ENCODE peak calls at places on chromosomes 11 and 22, in seven cellular contexts. I is EH; N is GM19239; Q is HEK293T; P is activated CD4-positive, alpha-beta T cell treated with anti-CD3 and anti-CD28 coated beads, Interleukin-2, amount 50 U/mL, for 1 hour; H is hepatocyte; E is Right ventricle myocardium superior. S is an unnamed sample.

GRCh38 chr11:101487775-101488174 is 96.0 kb downstream of the TRPC6 start:
- DNase-seq in I (peak; percentile 88), H (no peak), E (no peak), Q (no peak), P (no peak), N (no peak), S (no peak)

GRCh38 chr22:21445437-21446127 is 21.6 kb upstream of the TMEM191C start:
- DNase-seq in H (no peak), E (peak; percentile 16), N (no peak), I (no peak), Q (no peak), P (no peak), S (no peak)

GRCh38 chr11:88480217-88480616 is 142.7 kb upstream of the CTSC start:
- DNase-seq in N (no peak), E (no peak), P (no peak), I (peak; percentile 98), Q (no peak), H (no peak), S (no peak)

GRCh38 chr11:17472467-17472866 is 4.2 kb downstream of the ABCC8 start:
- DNase-seq in I (no peak), H (no peak), Q (no peak), E (no peak), P (no peak), N (no peak), S (no peak)

GRCh38 chr11:118295834-118296454 is 8.6 kb upstream of the CD3E start:
- DNase-seq in I (peak; percentile 32), Q (no peak), P (peak; percentile 46), H (peak; percentile 67), N (no peak), E (no peak), S (no peak)

GRCh38 chr22:45931042-45931441 is 45.9 kb downstream of the WNT7B start:
- DNase-seq in Q (no peak), P (no peak), N (no peak), H (no peak), I (no peak), E (no peak), S (no peak)

GRCh38 chr22:28514314-28514713 is 165.3 kb downstream of the TTC28 start:
- DNase-seq in H (no peak), P (no peak), N (no peak), I (no peak), Q (no peak), E (no peak), S (no peak)

GRCh38 chr11:20511982-20512381 is 87.4 kb upstream of the SLC6A5 start:
- DNase-seq in I (no peak), H (no peak), N (no peak), P (no peak), Q (no peak), E (no peak), S (no peak)

GRCh38 chr11:99368579-99368978 is 347.8 kb downstream of the CNTN5 start:
- DNase-seq in N (no peak), P (no peak), I (no peak), E (no peak), H (peak; percentile 5), Q (no peak), S (no peak)

GRCh38 chr11:33160147-33160546 is 1.1 kb downstream of the CSTF3 start:
- DNase-seq in H (peak; percentile 46), N (no peak), I (peak; percentile 52), P (no peak), E (no peak), Q (no peak), S (no peak)

GRCh38 chr11:130118636-130119387 is 40.8 kb upstream of the ST14 start:
- DNase-seq in N (no peak), Q (no peak), E (no peak), H (no peak), P (no peak), I (no peak), S (no peak)

GRCh38 chr22:25172153-25172552 is 27.5 kb upstream of the CRYBB3 start:
- DNase-seq in N (peak; percentile 45), P (peak; percentile 31), H (peak; percentile 28), Q (no peak), I (no peak), E (no peak), S (no peak)

GRCh38 chr22:31734512-31734911 is 15.4 kb downstream of the PRR14L start:
- DNase-seq in E (no peak), P (no peak), N (no peak), Q (no peak), H (no peak), I (peak; percentile 75), S (no peak)

GRCh38 chr22:38107692-38108515 is 2.6 kb downstream of the BAIAP2L2 start:
- DNase-seq in P (no peak), H (peak; percentile 56), I (peak; percentile 65), N (no peak), E (peak; percentile 51), Q (no peak), S (no peak)

GRCh38 chr11:46675288-46675851 is 25.0 kb downstream of the ARHGAP1 start:
- DNase-seq in E (peak; percentile 77), Q (no peak), P (no peak), N (no peak), I (peak; percentile 77), H (peak; percentile 59), S (peak; percentile 56)

GRCh38 chr11:36567684-36568083 is at the start of gene RAG1:
- DNase-seq in I (no peak), Q (no peak), E (no peak), N (no peak), H (no peak), P (no peak), S (no peak)

GRCh38 chr11:120194166-120194565 is 16.7 kb upstream of the OAF start:
- DNase-seq in H (no peak), N (no peak), I (no peak), Q (no peak), P (no peak), E (no peak), S (no peak)

GRCh38 chr11:113896156-113896879 is 8.3 kb upstream of the HTR3B start:
- DNase-seq in I (peak; percentile 43), P (peak; percentile 30), E (peak; percentile 53), H (peak; percentile 63), N (no peak), Q (peak; percentile 60), S (no peak)

GRCh38 chr11:63804259-63804658 is 9.0 kb upstream of the SPINDOC start:
- DNase-seq in Q (no peak), P (no peak), N (no peak), I (no peak), E (no peak), H (peak; percentile 67), S (no peak)

GRCh38 chr11:122309262-122309925 is 193.4 kb upstream of the BLID start:
- DNase-seq in H (no peak), Q (no peak), E (no peak), P (no peak), I (no peak), N (no peak), S (no peak)

GRCh38 chr11:16791494-16791961 is 53.1 kb downstream of the C11orf58 start:
- DNase-seq in E (no peak), I (peak; percentile 95), N (no peak), P (no peak), Q (no peak), H (peak; percentile 75), S (no peak)

GRCh38 chr22:17844150-17844549 is 69.9 kb upstream of the BID start:
- DNase-seq in Q (no peak), H (no peak), P (no peak), E (no peak), I (no peak), N (no peak), S (no peak)